ENCODE peak calls at places on chromosomes 12 and 14, in five cellular contexts. K is IMR-90, H is H9, W is neuronal stem cell, Z is mesenchymal stem cell. B is an unnamed sample.

GRCh38 chr12:91331371-91331770 is 148.8 kb upstream of the DCN start:
- DNase-seq in Z (no peak), H (no peak), K (no peak), W (no peak), B (no peak)

GRCh38 chr12:114220311-114220710 is 185.6 kb downstream of the TBX5 start:
- DNase-seq in Z (no peak), W (no peak), K (no peak), H (no peak), B (no peak)

GRCh38 chr12:100403446-100403845 is 46.6 kb downstream of the SLC17A8 start:
- DNase-seq in H (no peak), W (no peak), K (no peak), Z (no peak), B (peak; percentile 10)

GRCh38 chr14:30648471-30648870 is 26.4 kb downstream of the SCFD1 start:
- DNase-seq in W (no peak), K (no peak), H (no peak), Z (no peak), B (no peak)

GRCh38 chr12:50614167-50614762 is 109.5 kb downstream of the DIP2B start:
- DNase-seq in W (no peak), K (peak; percentile 78), Z (peak; percentile 72), H (no peak), B (no peak)

GRCh38 chr14:71597289-71597920 is 334.8 kb upstream of the RGS6 start:
- DNase-seq in K (no peak), H (no peak), W (no peak), Z (no peak), B (no peak)

GRCh38 chr12:112847708-112848337 is 56.3 kb downstream of the RPH3A start:
- DNase-seq in W (no peak), Z (no peak), K (no peak), H (peak; percentile 75), B (no peak)

GRCh38 chr12:70733385-70733784 is 96.2 kb upstream of the PTPRB start:
- DNase-seq in H (no peak), K (peak; percentile 67), W (peak; percentile 56), Z (peak; percentile 73), B (no peak)

GRCh38 chr12:67068204-67068731 is 200.9 kb upstream of the CAND1 start:
- DNase-seq in W (peak; percentile 42), H (peak; percentile 71), K (no peak), Z (peak; percentile 14), B (peak; percentile 7)

GRCh38 chr14:94396628-94397210 is 8.3 kb upstream of the SERPINA1 start:
- DNase-seq in K (no peak), W (no peak), H (no peak), Z (no peak), B (no peak)

GRCh38 chr12:49059385-49060232 is 985 bp downstream of the KMT2D start:
- DNase-seq in Z (peak; percentile 35), K (no peak), W (no peak), H (no peak), B (no peak)

GRCh38 chr14:40271480-40271879 is 839.2 kb upstream of the FBXO33 start:
- DNase-seq in W (no peak), H (no peak), K (no peak), Z (no peak), B (no peak)

GRCh38 chr12:93317227-93317626 is 60.5 kb upstream of the NUDT4 start:
- DNase-seq in H (no peak), W (no peak), Z (no peak), K (no peak), B (no peak)

GRCh38 chr14:97033556-97034081 is 236.4 kb downstream of the VRK1 start:
- DNase-seq in H (peak; percentile 52), K (no peak), W (no peak), Z (no peak), B (peak; percentile 70)

GRCh38 chr14:83664389-83664788 is 1865.6 kb upstream of the FLRT2 start:
- DNase-seq in W (no peak), H (no peak), K (no peak), Z (no peak), B (no peak)

GRCh38 chr12:27572486-27573255 is 48.7 kb downstream of the PPFIBP1 start:
- DNase-seq in Z (peak; percentile 61), K (peak; percentile 77), W (no peak), H (no peak), B (no peak)

GRCh38 chr12:113655919-113656318 is 184.2 kb upstream of the LHX5 start:
- DNase-seq in K (no peak), H (no peak), W (no peak), Z (no peak), B (no peak)

GRCh38 chr14:100842799-100843198 is 16.9 kb downstream of the MEG3 start:
- DNase-seq in Z (peak; percentile 98), H (no peak), W (no peak), K (peak; percentile 95), B (no peak)

GRCh38 chr12:6614513-6615177 is 7.5 kb upstream of the CHD4 start:
- DNase-seq in K (no peak), Z (peak; percentile 41), W (no peak), H (peak; percentile 75), B (no peak)

GRCh38 chr14:99621948-99622347 is 17.9 kb upstream of the CCDC85C start:
- DNase-seq in W (no peak), Z (no peak), H (no peak), K (no peak), B (no peak)

GRCh38 chr12:129337413-129337812 is 484.1 kb downstream of the GLT1D1 start:
- DNase-seq in K (no peak), Z (no peak), W (no peak), H (peak; percentile 45), B (no peak)

GRCh38 chr14:29671034-29671433 is 256.6 kb downstream of the PRKD1 start:
- DNase-seq in Z (peak; percentile 8), W (no peak), K (peak; percentile 26), H (no peak), B (no peak)

GRCh38 chr12:40580346-40580745 is 111.9 kb upstream of the CNTN1 start:
- DNase-seq in K (no peak), W (no peak), H (no peak), Z (no peak), B (no peak)

GRCh38 chr12:109461846-109462766 is 15.0 kb downstream of the KCTD10 start:
- DNase-seq in H (no peak), K (peak; percentile 95), W (no peak), Z (peak; percentile 86), B (no peak)

GRCh38 chr14:95520346-95520745 is 3.9 kb upstream of the SYNE3 start:
- DNase-seq in W (no peak), K (no peak), H (no peak), Z (no peak), B (no peak)

DNA sequence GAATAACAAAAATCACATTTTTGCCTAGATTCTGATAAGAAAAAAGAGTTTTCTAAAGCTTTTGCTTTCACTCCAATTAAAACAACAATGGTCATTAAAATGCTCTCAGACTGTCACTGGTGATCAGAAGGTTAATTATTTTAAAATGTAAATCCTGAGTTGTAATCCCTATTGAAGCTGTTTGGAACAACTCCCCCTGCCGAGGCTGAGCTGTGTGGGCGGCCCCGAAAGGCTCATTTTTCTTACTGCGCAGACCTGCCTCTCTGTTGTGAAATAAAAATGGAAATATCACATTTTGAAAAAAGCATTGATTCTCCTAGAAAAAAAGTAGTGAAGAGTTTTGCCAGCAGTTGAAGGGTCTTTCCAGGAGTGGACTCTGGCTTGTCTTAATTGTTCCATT is 174.8 kb upstream of the CDKN3 start:
- DNase-seq in K (no peak), H (no peak), Z (no peak), W (no peak), B (no peak)
- H3K27me3 ChIP-seq in K (peaks cover 38% of the 10 kb centered on the region), H (peaks cover 24% of the 10 kb centered on the region), Z (no peaks in the 10 kb centered on the region), W (peaks cover 23% of the 10 kb centered on the region), B (peaks cover 16% of the 10 kb centered on the region)

GRCh38 chr12:111757361-111758119 is 9.2 kb upstream of the ALDH2 start:
- DNase-seq in Z (peak; percentile 82), H (no peak), K (peak; percentile 65), W (no peak), B (no peak)

GRCh38 chr12:111756681-111757080 is 10.1 kb upstream of the ALDH2 start:
- DNase-seq in H (no peak), Z (no peak), K (no peak), W (no peak), B (no peak)

GRCh38 chr12:111759276-111759675 is 7.5 kb upstream of the ALDH2 start:
- DNase-seq in W (no peak), K (no peak), Z (no peak), H (no peak), B (no peak)

GRCh38 chr12:111759991-111760390 is 6.7 kb upstream of the ALDH2 start:
- DNase-seq in Z (no peak), W (no peak), K (no peak), H (no peak), B (no peak)

DNA sequence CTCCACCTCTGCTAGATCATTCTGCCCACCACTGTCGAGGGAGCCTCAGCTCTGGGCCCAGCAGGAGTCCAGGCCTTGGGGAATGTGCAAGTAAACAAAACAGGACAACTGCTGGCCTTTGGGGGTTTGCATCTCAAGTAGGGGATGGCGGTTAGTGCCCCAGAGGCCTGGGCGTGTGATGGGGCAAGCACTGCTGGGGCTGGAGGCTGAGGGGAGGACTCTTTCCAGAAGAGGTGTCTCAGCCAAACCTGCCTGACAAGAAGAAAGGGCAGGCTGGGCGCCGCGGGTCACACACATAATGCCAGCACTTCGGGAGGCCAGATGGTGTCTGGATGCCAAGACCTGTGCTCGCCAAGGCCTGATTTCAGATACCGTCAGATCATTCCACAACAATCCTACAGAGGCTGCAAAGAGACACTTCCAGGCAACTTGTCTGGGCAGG is 8.6 kb upstream of the ALDH2 start:
- DNase-seq in K (no peak), Z (no peak), H (peak; percentile 54), W (no peak), B (peak; percentile 54)
- H2AK5ac ChIP-seq in K (no peak overlapping the region), Z (peak overlapping the region; percentile 21), H (no peak overlapping the region), W (peak overlapping the region; percentile 64), B (no peak overlapping the region)

GRCh38 chr14:69755299-69755698 is 11.6 kb upstream of the SRSF5 start:
- DNase-seq in Z (no peak), H (no peak), K (no peak), W (no peak), B (no peak)
- H3K27me3 ChIP-seq in Z (no peaks in the 10 kb centered on the region), H (no peaks in the 10 kb centered on the region), K (peaks cover 2% of the 10 kb centered on the region), W (no peaks in the 10 kb centered on the region), B (no peaks in the 10 kb centered on the region)

DNA sequence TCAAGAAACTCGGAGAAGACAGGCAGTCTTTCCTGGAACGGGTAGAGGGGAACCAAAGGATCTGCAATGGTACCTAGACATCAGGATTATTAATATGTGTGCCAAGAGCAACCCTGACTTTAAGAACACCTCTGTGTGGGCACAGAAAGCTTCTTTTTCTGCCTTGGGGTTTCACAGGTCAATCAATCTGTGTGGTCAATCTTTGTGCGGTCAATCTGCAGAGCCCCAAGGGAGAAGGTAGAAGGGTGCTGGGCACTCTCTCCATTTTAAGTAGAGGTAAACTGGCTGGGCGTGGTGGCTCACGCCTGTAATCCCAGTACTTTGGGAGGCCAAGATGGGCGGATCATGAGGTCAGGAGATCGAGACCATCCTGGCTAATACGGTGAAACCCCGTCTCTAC is 100.7 kb downstream of the ARF6 start:
- DNase-seq in Z (no peak), W (no peak), H (no peak), K (no peak), B (no peak)
- H2AK5ac ChIP-seq in Z (peak overlapping the region; percentile 87), W (no peak overlapping the region), H (no peak overlapping the region), K (peak overlapping the region; percentile 66), B (no peak overlapping the region)

GRCh38 chr12:54716284-54716683 is 68.1 kb upstream of the DCD start:
- DNase-seq in H (no peak), K (no peak), W (no peak), Z (no peak), B (no peak)
- H3K27me3 ChIP-seq in H (no peaks in the 10 kb centered on the region), K (no peaks in the 10 kb centered on the region), W (no peaks in the 10 kb centered on the region), Z (peaks cover 14% of the 10 kb centered on the region), B (no peaks in the 10 kb centered on the region)

GRCh38 chr12:121578230-121579189 is 2.3 kb downstream of the KDM2B start:
- DNase-seq in W (peak; percentile 64), H (peak; percentile 66), Z (peak; percentile 50), K (peak; percentile 21), B (peak; percentile 76)
- H2AK5ac ChIP-seq in W (peak overlapping the region; percentile 99), H (no peak overlapping the region), Z (peak overlapping the region; percentile 87), K (peak overlapping the region; percentile 91), B (peak overlapping the region; percentile 59)